ENCODE peak calls at places on chromosomes 12 and 14, in five cellular contexts. One of them, this sample, is unnamed.

GRCh38 chr12:70849265-70849960 is 71.1 kb downstream of the PTPRR start:
- DNase-seq in cardiac muscle cell: peak
- DNase-seq in AG04449: no peak
- DNase-seq in fibroblast of lung: peak
- DNase-seq in pancreas: no peak
- DNase-seq in this sample: no peak

GRCh38 chr14:82075566-82075965 is 541.9 kb upstream of the SEL1L start:
- DNase-seq in cardiac muscle cell: peak
- DNase-seq in AG04449: no peak
- DNase-seq in fibroblast of lung: no peak
- DNase-seq in pancreas: peak
- DNase-seq in this sample: no peak

GRCh38 chr12:15453613-15454012 is 131.3 kb downstream of the PTPRO start:
- DNase-seq in cardiac muscle cell: no peak
- DNase-seq in AG04449: no peak
- DNase-seq in fibroblast of lung: no peak
- DNase-seq in pancreas: no peak
- DNase-seq in this sample: no peak

GRCh38 chr12:78698747-78699146 is 165.8 kb upstream of the SYT1 start:
- DNase-seq in cardiac muscle cell: no peak
- DNase-seq in AG04449: no peak
- DNase-seq in fibroblast of lung: no peak
- DNase-seq in pancreas: no peak
- DNase-seq in this sample: no peak

GRCh38 chr12:101328917-101329316 is 49.0 kb downstream of the UTP20 start:
- DNase-seq in cardiac muscle cell: no peak
- DNase-seq in AG04449: no peak
- DNase-seq in fibroblast of lung: no peak
- DNase-seq in pancreas: no peak
- DNase-seq in this sample: no peak

GRCh38 chr12:82688619-82689018 is 1.9 kb downstream of the TMTC2 start:
- DNase-seq in cardiac muscle cell: no peak
- DNase-seq in AG04449: no peak
- DNase-seq in fibroblast of lung: no peak
- DNase-seq in pancreas: no peak
- DNase-seq in this sample: no peak

GRCh38 chr12:58247633-58248032 is 306.3 kb downstream of the ATP23 start:
- DNase-seq in cardiac muscle cell: no peak
- DNase-seq in AG04449: no peak
- DNase-seq in fibroblast of lung: no peak
- DNase-seq in pancreas: no peak
- DNase-seq in this sample: no peak

GRCh38 chr14:29648045-29648444 is 279.6 kb downstream of the PRKD1 start:
- DNase-seq in cardiac muscle cell: peak
- DNase-seq in AG04449: no peak
- DNase-seq in fibroblast of lung: peak
- DNase-seq in pancreas: no peak
- DNase-seq in this sample: no peak

GRCh38 chr12:12641650-12642049 is 30.0 kb downstream of the CREBL2 start:
- DNase-seq in cardiac muscle cell: no peak
- DNase-seq in AG04449: no peak
- DNase-seq in fibroblast of lung: no peak
- DNase-seq in pancreas: no peak
- DNase-seq in this sample: no peak

GRCh38 chr12:11753151-11753501 is 103.7 kb downstream of the ETV6 start:
- DNase-seq in cardiac muscle cell: no peak
- DNase-seq in AG04449: no peak
- DNase-seq in fibroblast of lung: no peak
- DNase-seq in pancreas: no peak
- DNase-seq in this sample: no peak

GRCh38 chr14:22886500-22887259 is 3.7 kb downstream of the REM2 start:
- DNase-seq in cardiac muscle cell: peak
- DNase-seq in AG04449: no peak
- DNase-seq in fibroblast of lung: peak
- DNase-seq in pancreas: peak
- DNase-seq in this sample: no peak

GRCh38 chr12:51907083-51907863 is at the start of gene ACVRL1:
- DNase-seq in cardiac muscle cell: no peak
- DNase-seq in AG04449: no peak
- DNase-seq in fibroblast of lung: peak
- DNase-seq in pancreas: no peak
- DNase-seq in this sample: no peak

GRCh38 chr14:33515441-33515840 is 435.4 kb downstream of the EGLN3 start:
- DNase-seq in cardiac muscle cell: no peak
- DNase-seq in AG04449: no peak
- DNase-seq in fibroblast of lung: no peak
- DNase-seq in pancreas: no peak
- DNase-seq in this sample: no peak

GRCh38 chr14:60805881-60806569 is 71.5 kb downstream of the MNAT1 start:
- DNase-seq in cardiac muscle cell: no peak
- DNase-seq in AG04449: peak
- DNase-seq in fibroblast of lung: peak
- DNase-seq in pancreas: no peak
- DNase-seq in this sample: peak

GRCh38 chr14:60796434-60796833 is 61.9 kb downstream of the MNAT1 start:
- DNase-seq in cardiac muscle cell: no peak
- DNase-seq in AG04449: no peak
- DNase-seq in fibroblast of lung: no peak
- DNase-seq in pancreas: no peak
- DNase-seq in this sample: no peak

GRCh38 chr14:60803871-60804270 is 69.3 kb downstream of the MNAT1 start:
- DNase-seq in cardiac muscle cell: no peak
- DNase-seq in AG04449: no peak
- DNase-seq in fibroblast of lung: no peak
- DNase-seq in pancreas: no peak
- DNase-seq in this sample: no peak

DNA sequence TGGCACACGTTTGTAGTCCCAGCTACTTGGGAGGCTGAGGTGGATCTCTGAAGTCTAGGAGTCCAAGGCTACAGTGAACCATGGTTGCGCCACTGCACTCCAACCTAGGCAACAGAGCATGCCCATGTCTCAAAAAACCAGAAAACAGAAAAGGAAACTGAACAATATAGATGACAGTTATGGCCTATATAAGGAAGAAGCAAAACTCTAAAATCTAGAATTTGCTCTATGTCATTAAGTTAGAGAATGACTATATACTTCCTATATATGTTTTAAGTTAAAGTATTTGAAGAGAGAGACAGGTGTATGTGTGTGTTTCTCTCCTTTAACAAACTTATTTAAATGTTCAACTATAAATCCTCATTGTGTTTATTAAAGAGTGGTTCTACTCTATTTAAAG is 65.8 kb downstream of the MNAT1 start:
- DNase-seq in cardiac muscle cell: no peak
- DNase-seq in AG04449: no peak
- DNase-seq in fibroblast of lung: no peak
- DNase-seq in pancreas: no peak
- DNase-seq in this sample: no peak
- TF ChIP-seq CTCF in cardiac muscle cell: no peak
- TF ChIP-seq CTCF in AG04449: no peak
- TF ChIP-seq CTCF in fibroblast of lung: no peak
- TF ChIP-seq CTCF in pancreas: no peak
- TF ChIP-seq CTCF in this sample: no peak

GRCh38 chr12:28231248-28231647 is 41.0 kb downstream of the CCDC91 start:
- DNase-seq in cardiac muscle cell: no peak
- DNase-seq in AG04449: no peak
- DNase-seq in fibroblast of lung: no peak
- DNase-seq in pancreas: no peak
- DNase-seq in this sample: no peak
- TF ChIP-seq CTCF in cardiac muscle cell: no peak
- TF ChIP-seq CTCF in AG04449: no peak
- TF ChIP-seq CTCF in fibroblast of lung: no peak
- TF ChIP-seq CTCF in pancreas: no peak
- TF ChIP-seq CTCF in this sample: no peak

GRCh38 chr14:50773632-50774541 is 57.1 kb downstream of the NIN start:
- DNase-seq in cardiac muscle cell: peak
- DNase-seq in AG04449: no peak
- DNase-seq in fibroblast of lung: peak
- DNase-seq in pancreas: peak
- DNase-seq in this sample: no peak
- TF ChIP-seq CTCF in cardiac muscle cell: peak
- TF ChIP-seq CTCF in AG04449: peak
- TF ChIP-seq CTCF in fibroblast of lung: peak
- TF ChIP-seq CTCF in pancreas: peak
- TF ChIP-seq CTCF in this sample: peak

GRCh38 chr12:132562489-132563045 is 47.8 kb downstream of the LRCOL1 start:
- DNase-seq in cardiac muscle cell: no peak
- DNase-seq in AG04449: no peak
- DNase-seq in fibroblast of lung: no peak
- DNase-seq in pancreas: no peak
- DNase-seq in this sample: no peak

GRCh38 chr12:132560421-132560830 is 50.0 kb downstream of the LRCOL1 start:
- DNase-seq in cardiac muscle cell: peak
- DNase-seq in AG04449: no peak
- DNase-seq in fibroblast of lung: no peak
- DNase-seq in pancreas: no peak
- DNase-seq in this sample: no peak

GRCh38 chr12:132559652-132560420 is 50.5 kb downstream of the LRCOL1 start:
- DNase-seq in cardiac muscle cell: peak
- DNase-seq in AG04449: no peak
- DNase-seq in fibroblast of lung: peak
- DNase-seq in pancreas: no peak
- DNase-seq in this sample: peak

GRCh38 chr12:132560831-132561783 is 49.3 kb downstream of the LRCOL1 start:
- DNase-seq in cardiac muscle cell: peak
- DNase-seq in AG04449: no peak
- DNase-seq in fibroblast of lung: peak
- DNase-seq in pancreas: peak
- DNase-seq in this sample: no peak

DNA sequence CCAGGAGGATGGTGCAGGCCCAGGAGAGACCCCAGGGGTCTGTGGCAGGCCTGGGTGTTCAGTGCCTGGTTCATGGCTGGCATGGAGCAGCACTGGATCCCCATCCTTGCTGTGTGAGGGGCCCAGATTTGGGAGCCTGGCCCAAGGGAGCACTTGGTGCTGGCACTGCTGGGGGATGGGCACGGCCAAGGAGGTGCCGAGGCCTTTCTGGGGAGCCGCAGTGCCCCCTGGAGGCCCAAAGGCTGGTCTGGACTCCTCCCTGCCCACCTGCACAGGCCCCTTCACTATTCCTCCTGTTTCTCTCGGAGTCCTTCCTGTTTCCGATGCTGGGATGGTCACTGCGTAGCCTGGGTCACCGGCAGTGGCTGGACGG is 48.6 kb downstream of the LRCOL1 start:
- DNase-seq in cardiac muscle cell: peak
- DNase-seq in AG04449: no peak
- DNase-seq in fibroblast of lung: no peak
- DNase-seq in pancreas: no peak
- DNase-seq in this sample: no peak
- TF ChIP-seq CTCF in cardiac muscle cell: peak
- TF ChIP-seq CTCF in AG04449: peak
- TF ChIP-seq CTCF in fibroblast of lung: peak
- TF ChIP-seq CTCF in pancreas: no peak
- TF ChIP-seq CTCF in this sample: peak

GRCh38 chr12:48602192-48602989 is 32.5 kb upstream of the LALBA start:
- DNase-seq in cardiac muscle cell: no peak
- DNase-seq in AG04449: no peak
- DNase-seq in fibroblast of lung: peak
- DNase-seq in pancreas: no peak
- DNase-seq in this sample: no peak

DNA sequence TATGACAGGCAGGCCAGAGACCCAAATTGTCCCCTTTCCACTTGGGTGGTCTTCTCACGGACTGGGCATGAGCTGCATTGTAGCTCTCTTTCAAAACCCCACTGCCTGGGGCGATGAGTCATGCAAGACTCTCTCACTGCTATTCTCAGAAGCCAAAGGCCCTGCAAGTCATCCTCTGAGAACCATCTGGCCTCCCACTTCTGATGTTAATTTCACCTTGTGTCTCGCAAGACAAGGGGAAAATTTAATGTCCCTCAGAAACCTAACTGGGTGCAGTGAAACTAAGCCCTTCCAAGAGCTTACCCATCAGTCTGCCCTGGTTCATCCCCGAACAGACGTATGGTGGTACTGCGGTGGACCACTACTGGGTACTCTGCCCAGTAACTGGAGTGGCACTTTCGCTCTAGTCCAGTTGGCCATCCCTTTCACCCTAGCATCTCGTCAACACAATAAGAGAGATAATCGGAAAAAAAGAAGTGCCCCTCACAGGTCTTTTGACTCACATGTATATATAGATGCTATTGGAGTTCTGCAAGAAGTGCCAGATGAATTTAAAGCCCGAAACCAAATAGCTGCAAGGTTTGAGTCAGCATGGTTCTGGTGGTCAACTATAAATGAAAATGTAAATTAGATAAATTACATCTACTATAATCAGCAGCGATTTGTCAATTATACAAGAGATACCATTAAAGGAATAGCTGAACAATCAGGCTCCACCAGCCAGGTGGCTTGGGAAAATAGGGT is 31.3 kb upstream of the LALBA start:
- DNase-seq in cardiac muscle cell: no peak
- DNase-seq in AG04449: peak
- DNase-seq in fibroblast of lung: peak
- DNase-seq in pancreas: no peak
- DNase-seq in this sample: no peak
- TF ChIP-seq CTCF in cardiac muscle cell: no peak
- TF ChIP-seq CTCF in AG04449: no peak
- TF ChIP-seq CTCF in fibroblast of lung: no peak
- TF ChIP-seq CTCF in pancreas: no peak
- TF ChIP-seq CTCF in this sample: no peak

GRCh38 chr14:105166571-105167302 is 1.8 kb downstream of the JAG2 start:
- DNase-seq in cardiac muscle cell: no peak
- DNase-seq in AG04449: no peak
- DNase-seq in fibroblast of lung: no peak
- DNase-seq in pancreas: no peak
- DNase-seq in this sample: no peak

GRCh38 chr14:105168496-105168978 is at the start of gene JAG2:
- DNase-seq in cardiac muscle cell: peak
- DNase-seq in AG04449: no peak
- DNase-seq in fibroblast of lung: no peak
- DNase-seq in pancreas: peak
- DNase-seq in this sample: no peak

GRCh38 chr14:105168979-105169507 is 467 bp upstream of the JAG2 start:
- DNase-seq in cardiac muscle cell: peak
- DNase-seq in AG04449: no peak
- DNase-seq in fibroblast of lung: no peak
- DNase-seq in pancreas: no peak
- DNase-seq in this sample: no peak

GRCh38 chr14:105168093-105168420 is 519 bp downstream of the JAG2 start:
- DNase-seq in cardiac muscle cell: no peak
- DNase-seq in AG04449: no peak
- DNase-seq in fibroblast of lung: no peak
- DNase-seq in pancreas: no peak
- DNase-seq in this sample: no peak

GRCh38 chr14:105167303-105168092 is 1.1 kb downstream of the JAG2 start:
- DNase-seq in cardiac muscle cell: peak
- DNase-seq in AG04449: no peak
- DNase-seq in fibroblast of lung: no peak
- DNase-seq in pancreas: peak
- DNase-seq in this sample: no peak
- TF ChIP-seq CTCF in cardiac muscle cell: no peak
- TF ChIP-seq CTCF in AG04449: no peak
- TF ChIP-seq CTCF in fibroblast of lung: no peak
- TF ChIP-seq CTCF in pancreas: no peak
- TF ChIP-seq CTCF in this sample: no peak